ENCODE peak calls at places on chromosomes 11 and 22, in seven cellular contexts. T, D, M, R, K, Y and B are unnamed samples.

GRCh38 chr22:48427731-48428211 is 1399.9 kb downstream of the BRD1 start:
- DNase-seq in K (no peak), T (no peak), D (no peak), Y (peak; percentile 30), R (no peak), M (no peak), B (no peak)

GRCh38 chr22:46806789-46807188 is 44.3 kb downstream of the TBC1D22A start:
- DNase-seq in M (no peak), T (no peak), Y (no peak), K (no peak), D (no peak), R (peak; percentile 14), B (no peak)

GRCh38 chr11:57311109-57311936 is 13.4 kb downstream of the TNKS1BP1 start:
- DNase-seq in M (peak; percentile 97), D (peak; percentile 92), T (peak; percentile 86), Y (no peak), K (peak; percentile 85), R (peak; percentile 94), B (peak; percentile 93)

GRCh38 chr11:45250035-45250693 is 36.0 kb downstream of the SYT13 start:
- DNase-seq in K (no peak), D (no peak), M (no peak), T (no peak), R (no peak), Y (no peak), B (no peak)

GRCh38 chr11:66559141-66559861 is 9.1 kb downstream of the CTSF start:
- DNase-seq in T (no peak), M (no peak), Y (no peak), D (no peak), K (no peak), R (no peak), B (no peak)

GRCh38 chr22:44623771-44624510 is 78.1 kb upstream of the PRR5 start:
- DNase-seq in T (peak; percentile 55), D (no peak), Y (no peak), R (no peak), M (no peak), K (no peak), B (no peak)

GRCh38 chr11:120115272-120116000 is 22.5 kb downstream of the TRIM29 start:
- DNase-seq in M (no peak), Y (no peak), K (no peak), R (no peak), D (no peak), T (no peak), B (no peak)

GRCh38 chr22:47765757-47766156 is 1003.3 kb downstream of the TBC1D22A start:
- DNase-seq in T (no peak), R (no peak), Y (no peak), K (no peak), D (no peak), M (no peak), B (no peak)

GRCh38 chr22:42892571-42893316 is 35.7 kb upstream of the ARFGAP3 start:
- DNase-seq in K (no peak), D (peak; percentile 45), M (no peak), T (no peak), R (no peak), Y (no peak), B (no peak)

GRCh38 chr11:28820296-28820989 is 712.3 kb downstream of the METTL15 start:
- DNase-seq in R (no peak), D (no peak), K (no peak), Y (no peak), M (no peak), T (no peak), B (no peak)

GRCh38 chr11:111443032-111443431 is 64.0 kb upstream of the POU2AF1 start:
- DNase-seq in D (no peak), K (no peak), R (no peak), M (no peak), T (no peak), Y (no peak), B (no peak)

GRCh38 chr11:117761993-117762392 is 35.0 kb downstream of the DSCAML1 start:
- DNase-seq in M (no peak), K (no peak), D (no peak), T (no peak), R (no peak), Y (no peak), B (no peak)

GRCh38 chr22:19510919-19511341 is 13.3 kb downstream of the CLDN5 start:
- DNase-seq in Y (no peak), M (no peak), D (no peak), K (no peak), R (no peak), T (no peak), B (no peak)

GRCh38 chr11:130945945-130946344 is 29.7 kb upstream of the SNX19 start:
- DNase-seq in D (no peak), Y (peak; percentile 60), R (peak; percentile 66), M (no peak), T (no peak), K (no peak), B (peak; percentile 37)

GRCh38 chr11:11977206-11977938 is 31.1 kb downstream of the DKK3 start:
- DNase-seq in T (no peak), M (peak; percentile 89), Y (no peak), R (no peak), K (no peak), D (no peak), B (peak; percentile 56)

GRCh38 chr11:1481861-1482441 is 4.6 kb downstream of the MOB2 start:
- DNase-seq in T (no peak), K (no peak), M (no peak), Y (no peak), D (no peak), R (no peak), B (no peak)

GRCh38 chr22:27311666-27312566 is 489.6 kb downstream of the MN1 start:
- DNase-seq in D (no peak), T (peak; percentile 25), R (no peak), Y (no peak), K (no peak), M (no peak), B (no peak)

GRCh38 chr11:128550261-128550821 is 37.0 kb downstream of the ETS1 start:
- DNase-seq in M (no peak), D (no peak), T (no peak), Y (no peak), K (peak; percentile 16), R (no peak), B (no peak)

GRCh38 chr22:39150848-39151215 is 1.6 kb downstream of the CBX7 start:
- DNase-seq in M (no peak), R (no peak), Y (peak; percentile 46), D (no peak), T (no peak), K (no peak), B (no peak)

GRCh38 chr11:108431370-108431769 is 36.0 kb downstream of the C11orf65 start:
- DNase-seq in R (no peak), K (no peak), Y (no peak), M (no peak), D (no peak), T (no peak), B (no peak)

GRCh38 chr11:3984896-3985295 is 109.7 kb upstream of the RRM1 start:
- DNase-seq in M (no peak), Y (no peak), T (no peak), R (no peak), K (no peak), D (no peak), B (no peak)

GRCh38 chr22:39117585-39118191 is 20.6 kb downstream of the APOBEC3H start:
- DNase-seq in T (peak; percentile 47), D (peak; percentile 72), Y (no peak), K (no peak), M (peak; percentile 39), R (no peak), B (no peak)

GRCh38 chr11:128714881-128715280 is 21.0 kb downstream of the FLI1 start:
- DNase-seq in Y (no peak), R (no peak), M (no peak), T (no peak), K (no peak), D (no peak), B (no peak)

GRCh38 chr11:27420217-27420616 is 52.4 kb downstream of the LGR4 start:
- DNase-seq in M (no peak), Y (no peak), D (no peak), K (no peak), T (no peak), R (no peak), B (no peak)

GRCh38 chr11:58580311-58580710 is 1.4 kb downstream of the ZFP91 start:
- DNase-seq in M (no peak), R (no peak), Y (no peak), D (no peak), T (no peak), K (no peak), B (no peak)

GRCh38 chr11:63918576-63919171 is 1.7 kb upstream of the RCOR2 start:
- DNase-seq in R (no peak), K (no peak), M (no peak), D (no peak), Y (no peak), T (peak; percentile 34), B (no peak)

GRCh38 chr11:90204832-90205646 is 17.8 kb downstream of the CHORDC1 start:
- DNase-seq in D (peak; percentile 45), K (peak; percentile 10), T (peak; percentile 6), M (peak; percentile 23), Y (no peak), R (no peak), B (no peak)

GRCh38 chr11:88508808-88509581 is 171.5 kb upstream of the CTSC start:
- DNase-seq in T (peak; percentile 50), M (no peak), D (peak; percentile 31), R (peak; percentile 59), K (no peak), Y (no peak), B (no peak)

GRCh38 chr11:85737738-85738137 is 51.7 kb upstream of the CCDC89 start:
- DNase-seq in Y (no peak), R (no peak), K (no peak), M (no peak), T (no peak), D (no peak), B (no peak)